ENCODE peak calls at places on chromosomes 3 and 15, in nine cellular contexts. W is amygdala, A is nephron progenitor cell, Q is hepatocyte, M is AG09309, D is AG04450, Z is astrocyte of the cerebellum, X is fibroblast of pulmonary artery, U is C1 segment of cervical spinal cord. J is an unnamed sample.

GRCh38 chr3:172522871-172523818 is at the start of gene TNFSF10:
- DNase-seq in W (peak), A (no peak), Q (peak), M (no peak), D (no peak), Z (no peak), X (peak), U (no peak), J (no peak)

GRCh38 chr3:50121416-50122032 is 32.8 kb downstream of the RBM5 start:
- DNase-seq in W (peak), A (peak), Q (peak), M (peak), D (peak), Z (peak), X (peak), U (peak), J (peak)

GRCh38 chr3:119599558-119600174 is 2.0 kb downstream of the PLA1A start:
- DNase-seq in W (no peak), A (no peak), Q (no peak), M (no peak), D (no peak), Z (no peak), X (no peak), U (no peak), J (no peak)

GRCh38 chr15:65580287-65580686 is 30.6 kb downstream of the INTS14 start:
- DNase-seq in W (no peak), A (no peak), Q (peak), M (peak), D (peak), Z (peak), X (peak), U (no peak), J (peak)

GRCh38 chr15:40320931-40321371 is 2.5 kb upstream of the INAFM2 start:
- DNase-seq in W (no peak), A (peak), Q (peak), M (no peak), D (no peak), Z (no peak), X (peak), U (peak), J (no peak)

GRCh38 chr3:100634493-100635272 is 25.3 kb downstream of the ADGRG7 start:
- DNase-seq in W (no peak), A (peak), Q (peak), M (no peak), D (no peak), Z (no peak), X (peak), U (no peak), J (no peak)

GRCh38 chr3:31906182-31906581 is 74.9 kb downstream of the OSBPL10 start:
- DNase-seq in W (no peak), A (no peak), Q (no peak), M (no peak), D (no peak), Z (peak), X (no peak), U (no peak), J (no peak)

GRCh38 chr3:53921296-53921695 is 29.6 kb upstream of the SELENOK start:
- DNase-seq in W (no peak), A (no peak), Q (no peak), M (no peak), D (no peak), Z (no peak), X (peak), U (no peak), J (no peak)

GRCh38 chr3:129521702-129522101 is 6.7 kb upstream of the RHO start:
- DNase-seq in W (no peak), A (peak), Q (no peak), M (no peak), D (no peak), Z (no peak), X (no peak), U (no peak), J (no peak)

GRCh38 chr3:4742359-4742758 is 236.9 kb upstream of the BHLHE40 start:
- DNase-seq in W (no peak), A (no peak), Q (no peak), M (no peak), D (no peak), Z (no peak), X (no peak), U (no peak), J (no peak)

GRCh38 chr3:120022729-120023128 is 71.5 kb downstream of the GSK3B start:
- DNase-seq in W (no peak), A (no peak), Q (no peak), M (peak), D (no peak), Z (no peak), X (peak), U (no peak), J (no peak)

GRCh38 chr3:4730734-4731133 is 237.6 kb downstream of the ITPR1 start:
- DNase-seq in W (peak), A (no peak), Q (no peak), M (no peak), D (no peak), Z (peak), X (no peak), U (peak), J (no peak)